ENCODE peak calls at places on chromosome 21, in six cellular contexts. F, I, L, S, D and O are unnamed samples.

GRCh38 chr21:15809818-15810217 is 80.0 kb downstream of the USP25 start:
- DNase-seq in I (no peak), S (no peak), F (no peak), D (no peak), L (no peak), O (no peak)

GRCh38 chr21:32299695-32300094 is 1.0 kb downstream of the MRAP start:
- DNase-seq in L (no peak), S (no peak), D (no peak), F (no peak), I (no peak), O (no peak)

GRCh38 chr21:17759546-17760178 is 59.5 kb downstream of the C21orf91 start:
- DNase-seq in L (no peak), D (no peak), F (no peak), I (no peak), S (no peak), O (no peak)

GRCh38 chr21:18725653-18726052 is 322.1 kb upstream of the TMPRSS15 start:
- DNase-seq in S (no peak), F (no peak), L (no peak), D (no peak), I (no peak), O (peak; percentile 61)

GRCh38 chr21:27269646-27270045 is 302.8 kb upstream of the ADAMTS5 start:
- DNase-seq in L (no peak), S (no peak), F (no peak), D (no peak), I (no peak), O (no peak)

GRCh38 chr21:28193189-28193588 is 799.5 kb downstream of the LTN1 start:
- DNase-seq in L (no peak), D (no peak), S (no peak), I (no peak), F (no peak), O (no peak)

GRCh38 chr21:14911351-14911750 is 153.4 kb downstream of the NRIP1 start:
- DNase-seq in I (no peak), S (no peak), F (no peak), D (no peak), L (no peak), O (no peak)

GRCh38 chr21:14686466-14687276 is 140.6 kb upstream of the SAMSN1 start:
- DNase-seq in I (no peak), D (no peak), L (no peak), F (no peak), S (no peak), O (no peak)

GRCh38 chr21:37071561-37072238 is 1.2 kb downstream of the PIGP start:
- DNase-seq in D (peak; percentile 77), F (peak; percentile 58), S (peak; percentile 75), L (peak; percentile 57), I (peak; percentile 68), O (peak; percentile 58)

GRCh38 chr21:36709868-36710728 is 11.2 kb downstream of the SIM2 start:
- DNase-seq in F (no peak), L (no peak), S (no peak), D (peak; percentile 40), I (no peak), O (peak; percentile 74)

GRCh38 chr21:17435565-17436543 is 77.0 kb upstream of the CXADR start:
- DNase-seq in L (no peak), F (no peak), I (no peak), D (no peak), S (no peak), O (no peak)

GRCh38 chr21:15688016-15688415 is 41.8 kb upstream of the USP25 start:
- DNase-seq in I (no peak), F (no peak), S (no peak), D (no peak), L (no peak), O (no peak)

GRCh38 chr21:16932314-16932713 is 580.5 kb upstream of the CXADR start:
- DNase-seq in L (no peak), D (no peak), S (no peak), I (no peak), F (no peak), O (no peak)

GRCh38 chr21:32645261-32646182 is 33.3 kb upstream of the CFAP298 start:
- DNase-seq in F (no peak), D (peak; percentile 70), S (peak; percentile 31), L (no peak), I (no peak), O (peak; percentile 89)

GRCh38 chr21:28283652-28284490 is 708.8 kb downstream of the LTN1 start:
- DNase-seq in L (no peak), F (no peak), I (no peak), S (no peak), D (no peak), O (no peak)

GRCh38 chr21:28215214-28215954 is 777.3 kb downstream of the LTN1 start:
- DNase-seq in I (no peak), S (no peak), F (no peak), D (no peak), L (no peak), O (no peak)

GRCh38 chr21:22904385-22904784 is 1906.2 kb downstream of the NCAM2 start:
- DNase-seq in D (no peak), L (no peak), F (no peak), S (no peak), I (no peak), O (no peak)

GRCh38 chr21:19228241-19228640 is 824.7 kb upstream of the TMPRSS15 start:
- DNase-seq in F (no peak), D (no peak), L (no peak), I (no peak), S (no peak), O (no peak)

GRCh38 chr21:29318354-29318753 is 19.6 kb downstream of the BACH1 start:
- DNase-seq in F (no peak), D (no peak), S (no peak), L (no peak), I (no peak), O (no peak)

GRCh38 chr21:33259428-33259827 is 6.7 kb upstream of the IL10RB start:
- DNase-seq in F (no peak), D (no peak), I (no peak), S (no peak), L (no peak), O (no peak)

GRCh38 chr21:27365394-27365793 is 398.5 kb upstream of the ADAMTS5 start:
- DNase-seq in I (no peak), L (no peak), F (no peak), S (no peak), D (no peak), O (no peak)

GRCh38 chr21:28336299-28336698 is 656.4 kb downstream of the LTN1 start:
- DNase-seq in I (no peak), S (peak; percentile 56), D (no peak), L (no peak), F (no peak), O (peak; percentile 57)

DNA sequence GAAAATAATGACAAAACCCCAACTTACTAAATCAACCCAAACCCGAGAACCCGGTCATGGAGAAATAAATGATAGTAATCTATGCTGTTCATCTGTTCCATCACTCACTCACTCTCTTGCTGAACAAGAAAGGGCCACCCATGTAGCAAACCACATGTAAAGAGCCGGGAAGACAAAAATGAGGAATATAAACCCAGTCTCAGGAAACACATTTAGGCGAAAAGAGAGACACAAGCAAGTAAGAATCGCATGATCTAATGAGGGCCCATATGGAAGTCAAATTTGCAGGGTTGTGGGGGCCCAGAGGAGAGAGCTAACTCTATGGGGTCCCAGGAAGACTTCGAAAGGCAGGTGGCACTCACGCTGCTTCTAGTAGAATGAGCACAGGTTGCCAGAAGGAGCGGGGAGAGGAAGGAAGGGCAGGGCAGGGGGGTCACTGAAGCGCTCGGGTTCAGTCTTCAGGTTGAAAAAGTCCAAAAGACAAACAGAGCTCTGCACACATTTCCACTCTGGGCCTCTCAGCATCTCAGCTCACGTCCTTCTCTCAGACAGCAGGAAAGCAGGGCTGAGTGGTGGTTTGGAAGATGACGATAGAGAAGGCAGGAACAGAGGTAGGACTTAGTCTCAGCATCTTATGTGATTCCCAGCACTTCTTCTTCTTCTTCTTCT is 142.9 kb upstream of the KRTAP19-8 start:
- DNase-seq in D (no peak), I (no peak), L (no peak), F (no peak), S (no peak), O (no peak)
- H3K4me3 ChIP-seq in D (no peak overlapping the region), I (no peak overlapping the region), L (no peak overlapping the region), F (no peak overlapping the region), S (no peak overlapping the region), O (no peak overlapping the region)

GRCh38 chr21:44303490-44303981 is 3.7 kb downstream of the PFKL start:
- DNase-seq in S (no peak), D (no peak), F (no peak), I (no peak), L (no peak), O (no peak)
- H3K4me1 ChIP-seq in S (peaks cover 71% of the 10 kb centered on the region), D (peaks cover 32% of the 10 kb centered on the region), F (peaks cover 74% of the 10 kb centered on the region), I (peaks cover 16% of the 10 kb centered on the region), L (no peaks in the 10 kb centered on the region), O (peaks cover 13% of the 10 kb centered on the region)

GRCh38 chr21:45860493-45861155 is 120.9 kb upstream of the COL6A1 start:
- DNase-seq in S (peak; percentile 1), L (no peak), D (no peak), I (no peak), F (no peak), O (peak; percentile 37)

GRCh38 chr21:45857761-45858160 is 123.8 kb upstream of the COL6A1 start:
- DNase-seq in S (no peak), D (no peak), L (no peak), F (no peak), I (no peak), O (peak; percentile 23)

GRCh38 chr21:45859762-45860357 is 121.7 kb upstream of the COL6A1 start:
- DNase-seq in S (no peak), D (no peak), F (no peak), L (no peak), I (no peak), O (peak; percentile 22)

GRCh38 chr21:45858180-45858579 is 123.4 kb upstream of the COL6A1 start:
- DNase-seq in S (no peak), I (no peak), L (no peak), F (no peak), D (no peak), O (peak; percentile 42)

DNA sequence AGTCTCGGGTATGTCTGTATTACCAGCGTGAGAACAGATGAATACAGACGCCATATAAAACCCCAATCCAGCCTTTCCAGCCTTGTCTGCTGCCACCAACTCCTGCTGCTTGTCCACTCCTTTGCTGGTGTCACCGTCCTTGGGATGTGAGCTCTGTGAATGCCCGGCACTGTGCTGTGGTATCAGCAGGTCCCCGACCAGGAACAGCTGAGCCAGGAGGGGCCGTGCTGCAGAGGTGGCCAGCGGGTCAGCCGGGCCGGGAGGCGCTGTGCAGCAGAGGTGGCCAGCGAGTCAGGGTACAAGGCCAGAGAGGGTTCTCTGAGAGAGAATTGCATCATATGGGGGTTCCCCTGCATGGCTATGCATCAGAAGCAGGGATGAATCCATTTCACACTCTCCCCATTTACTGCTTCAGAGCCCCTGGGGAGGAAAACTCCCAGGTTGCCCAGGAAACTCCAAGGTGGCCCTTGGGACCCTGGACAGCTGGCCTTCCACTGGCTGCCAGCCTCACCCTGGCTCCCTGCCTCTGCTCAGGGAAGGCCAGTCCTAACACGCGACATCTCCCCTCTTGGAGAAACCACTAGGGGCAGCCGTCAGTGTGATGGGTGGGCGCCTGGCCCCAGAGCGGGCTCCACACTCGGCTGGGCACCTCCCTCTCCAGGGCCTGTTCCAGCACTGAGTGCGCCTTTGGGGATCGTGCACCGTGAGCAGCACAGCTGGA is 122.4 kb upstream of the COL6A1 start:
- DNase-seq in S (no peak), L (no peak), F (no peak), D (no peak), I (no peak), O (peak; percentile 44)
- TF ChIP-seq CTCF in S (no peak), L (no peak), F (no peak), D (no peak), I (no peak), O (peak; percentile 33)

DNA sequence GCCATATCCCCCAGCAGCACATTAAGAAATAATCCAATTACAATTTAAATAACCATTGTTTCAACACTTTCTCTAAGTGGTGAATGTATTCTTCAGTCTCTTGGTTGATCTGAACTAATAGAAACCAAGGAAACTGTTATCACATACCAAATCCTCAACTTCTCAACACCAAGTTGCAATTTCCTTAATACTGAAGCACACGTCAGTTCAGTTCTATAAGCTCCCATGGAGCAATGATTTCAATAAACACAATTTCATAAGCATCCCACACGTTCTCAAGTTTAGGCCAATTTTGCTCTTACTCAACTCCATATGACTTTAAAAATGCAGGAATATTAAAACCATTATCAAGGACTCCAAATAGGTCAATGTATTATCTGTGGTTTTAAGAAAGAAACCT is 5.8 kb upstream of the ERG start:
- DNase-seq in D (no peak), I (no peak), F (no peak), S (no peak), L (no peak), O (no peak)
- H3K4me3 ChIP-seq in D (peak overlapping the region; percentile 38), I (no peak overlapping the region), F (no peak overlapping the region), S (no peak overlapping the region), L (peak overlapping the region; percentile 54), O (no peak overlapping the region)